ENCODE peak calls at places on chromosomes 11 and 22, in six cellular contexts. O is HCT116, D is H1, B is fibroblast of lung, U is neural progenitor cell, W is OCI-LY7. M is an unnamed sample.

GRCh38 chr11:27694992-27695391 is 5.3 kb downstream of the BDNF start:
- DNase-seq in O (no peak), D (no peak), B (peak), U (peak), W (peak), M (no peak)

GRCh38 chr11:134461621-134462020 is 49.6 kb upstream of the B3GAT1 start:
- DNase-seq in O (no peak), D (no peak), B (no peak), U (no peak), W (no peak), M (no peak)

GRCh38 chr11:107384136-107384535 is 73.5 kb downstream of the CWF19L2 start:
- DNase-seq in O (no peak), D (no peak), B (no peak), U (no peak), W (no peak), M (peak)

GRCh38 chr11:35622070-35622469 is 3.8 kb downstream of the FJX1 start:
- DNase-seq in O (no peak), D (no peak), B (peak), U (peak), W (no peak), M (no peak)

GRCh38 chr11:114440971-114441810 is 1.9 kb downstream of the REXO2 start:
- DNase-seq in O (no peak), D (no peak), B (no peak), U (no peak), W (peak), M (no peak)

GRCh38 chr22:41240377-41241132 is at the start of gene CHADL:
- DNase-seq in O (no peak), D (no peak), B (no peak), U (peak), W (no peak), M (no peak)

GRCh38 chr11:75260396-75260795 is 19.8 kb downstream of the TPBGL start:
- DNase-seq in O (no peak), D (no peak), B (no peak), U (no peak), W (no peak), M (no peak)

GRCh38 chr11:69840371-69841169 is 21.4 kb upstream of the FGF3 start:
- DNase-seq in O (peak), D (peak), B (no peak), U (peak), W (no peak), M (no peak)

GRCh38 chr11:108635106-108635505 is 29.8 kb upstream of the DDX10 start:
- DNase-seq in O (no peak), D (no peak), B (peak), U (no peak), W (no peak), M (peak)

GRCh38 chr22:20937031-20937793 is 20.0 kb downstream of the CRKL start:
- DNase-seq in O (no peak), D (no peak), B (no peak), U (no peak), W (no peak), M (no peak)

GRCh38 chr11:113874096-113874919 is 1.1 kb downstream of the USP28 start:
- DNase-seq in O (no peak), D (no peak), B (peak), U (no peak), W (no peak), M (no peak)

GRCh38 chr11:133824593-133824992 is 20.7 kb downstream of the SPATA19 start:
- DNase-seq in O (no peak), D (peak), B (no peak), U (no peak), W (no peak), M (no peak)

GRCh38 chr11:59556883-59557205 is 45.5 kb downstream of the OR4D9 start:
- DNase-seq in O (no peak), D (no peak), B (peak), U (peak), W (no peak), M (no peak)

GRCh38 chr22:44182591-44183588 is 2.2 kb downstream of the PARVG start:
- DNase-seq in O (no peak), D (no peak), B (no peak), U (no peak), W (peak), M (no peak)

GRCh38 chr11:329886-330253 is 9.2 kb upstream of the IFITM3 start:
- DNase-seq in O (no peak), D (no peak), B (no peak), U (no peak), W (no peak), M (no peak)

GRCh38 chr11:69674267-69674885 is 777 bp downstream of the LTO1 start:
- DNase-seq in O (no peak), D (no peak), B (peak), U (peak), W (peak), M (no peak)

GRCh38 chr22:33515733-33516297 is 404.5 kb downstream of the LARGE1 start:
- DNase-seq in O (no peak), D (no peak), B (no peak), U (no peak), W (no peak), M (no peak)

GRCh38 chr11:63915961-63916836 is 765 bp downstream of the RCOR2 start:
- DNase-seq in O (no peak), D (peak), B (no peak), U (peak), W (peak), M (no peak)

GRCh38 chr11:64744544-64745218 is 739 bp upstream of the RASGRP2 start:
- DNase-seq in O (no peak), D (peak), B (no peak), U (peak), W (no peak), M (no peak)

GRCh38 chr22:23202812-23203451 is 22.6 kb downstream of the BCR start:
- DNase-seq in O (no peak), D (no peak), B (no peak), U (no peak), W (no peak), M (no peak)

GRCh38 chr22:23205330-23205729 is 25.0 kb downstream of the BCR start:
- DNase-seq in O (no peak), D (no peak), B (no peak), U (no peak), W (no peak), M (no peak)

GRCh38 chr22:23203452-23204124 is 23.3 kb downstream of the BCR start:
- DNase-seq in O (no peak), D (no peak), B (no peak), U (no peak), W (no peak), M (no peak)

GRCh38 chr22:23204541-23205157 is 24.3 kb downstream of the BCR start:
- DNase-seq in O (no peak), D (no peak), B (peak), U (no peak), W (no peak), M (no peak)

DNA sequence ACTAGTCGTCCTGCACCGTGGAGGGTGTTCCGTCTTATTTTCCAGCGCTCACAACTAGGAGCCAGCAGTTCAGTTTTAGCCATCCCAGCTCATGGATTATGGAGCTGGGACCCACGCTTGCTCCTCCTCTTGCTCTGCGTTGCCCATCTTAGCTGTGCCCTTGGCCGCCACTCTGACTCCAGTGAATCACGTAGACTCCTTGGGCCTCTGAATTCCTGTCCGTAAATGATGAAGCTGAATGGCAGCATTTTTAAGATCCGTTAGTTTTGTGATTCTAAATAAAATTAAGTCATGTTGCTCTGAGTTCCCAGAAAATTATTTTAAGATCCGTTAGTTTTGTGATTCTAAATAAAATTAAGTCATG is 23.8 kb downstream of the BCR start:
- DNase-seq in O (no peak), D (no peak), B (no peak), U (no peak), W (no peak), M (no peak)
- H3K4me2 ChIP-seq in O (no peak), D (no peak), B (no peak), U (no peak), W (no peak), M (no peak)

GRCh38 chr11:8587915-8588314 is 6.1 kb downstream of the STK33 start:
- DNase-seq in O (no peak), D (no peak), B (no peak), U (no peak), W (no peak), M (no peak)

GRCh38 chr11:8593935-8594909 is at the start of gene STK33:
- DNase-seq in O (peak), D (peak), B (peak), U (peak), W (no peak), M (no peak)

GRCh38 chr11:8597182-8597581 is 3.2 kb upstream of the STK33 start:
- DNase-seq in O (no peak), D (no peak), B (peak), U (no peak), W (no peak), M (peak)

GRCh38 chr11:8596504-8597046 is 2.5 kb upstream of the STK33 start:
- DNase-seq in O (no peak), D (no peak), B (no peak), U (no peak), W (no peak), M (no peak)

DNA sequence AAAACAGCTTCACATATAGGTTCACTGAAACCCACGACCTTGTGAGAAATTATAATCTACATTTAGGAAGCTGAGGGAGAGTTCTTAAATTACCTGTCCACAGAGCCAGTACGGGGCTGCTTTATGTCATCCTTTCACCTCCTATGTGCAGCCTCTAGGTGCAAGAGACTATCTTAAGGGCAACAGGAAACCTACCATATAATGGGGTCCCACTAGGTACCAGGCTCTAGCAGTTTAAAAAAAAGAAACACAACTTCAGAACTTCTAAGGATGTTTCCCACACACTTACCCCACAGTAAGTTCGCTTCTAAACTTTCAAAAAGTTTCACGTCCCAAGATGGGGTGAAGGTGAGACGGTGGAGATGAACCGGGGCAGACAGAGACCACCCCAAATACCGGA is 573 bp downstream of the STK33 start:
- DNase-seq in O (no peak), D (no peak), B (no peak), U (no peak), W (no peak), M (no peak)
- H3K4me2 ChIP-seq in O (peak), D (peak), B (peak), U (peak), W (peak), M (peak)

DNA sequence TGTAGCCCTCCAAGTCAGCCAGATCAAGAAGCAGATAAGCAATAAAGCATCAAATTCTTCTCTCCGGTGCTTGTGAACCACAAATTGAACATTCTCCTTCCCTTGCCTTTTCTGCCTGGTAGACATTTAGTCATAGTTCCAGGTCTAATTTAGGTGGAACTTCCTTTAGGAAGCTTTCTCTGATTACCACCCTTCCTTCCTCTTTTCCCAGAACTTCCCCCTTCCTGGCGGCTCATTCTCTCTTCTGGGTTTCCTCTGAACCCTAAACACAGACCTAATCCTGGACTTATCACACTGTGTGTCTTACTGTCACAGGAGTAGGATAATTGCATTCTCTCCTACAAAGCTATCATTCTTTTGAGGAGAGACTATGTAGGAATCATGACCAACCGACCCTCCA is 61.9 kb downstream of the RCN1 start:
- DNase-seq in O (no peak), D (no peak), B (no peak), U (no peak), W (no peak), M (no peak)
- H3K4me2 ChIP-seq in O (no peak), D (no peak), B (no peak), U (no peak), W (no peak), M (no peak)

DNA sequence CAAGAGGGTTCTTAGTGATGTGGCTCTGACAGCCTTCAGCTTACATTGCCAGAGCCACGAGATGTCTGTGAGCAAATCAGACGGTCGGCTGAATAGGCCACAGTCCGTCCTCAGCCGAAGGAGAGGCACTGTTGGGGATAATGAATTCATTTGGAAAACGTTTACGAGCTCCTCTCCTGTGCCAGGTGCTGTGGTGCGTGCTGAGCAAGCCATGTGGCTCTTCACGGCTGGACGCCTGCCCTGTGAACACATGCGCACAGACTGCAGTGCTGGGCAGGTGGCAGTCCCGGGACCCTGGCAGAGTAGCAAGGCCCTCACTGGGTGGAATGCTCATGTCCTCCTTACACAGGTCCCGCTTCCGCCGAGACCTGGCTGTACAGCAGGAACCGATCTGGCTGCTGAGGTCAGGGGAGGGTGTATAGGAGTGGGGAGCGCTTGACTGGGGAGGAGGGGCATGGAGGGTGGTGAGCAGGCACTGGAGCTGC is 6.8 kb downstream of the TBC1D22A start:
- DNase-seq in O (no peak), D (no peak), B (no peak), U (no peak), W (peak), M (no peak)
- H3K4me2 ChIP-seq in O (no peak), D (no peak), B (no peak), U (no peak), W (peak), M (no peak)

GRCh38 chr11:73983764-73984543 is 1.3 kb upstream of the UCP2 start:
- DNase-seq in O (no peak), D (no peak), B (no peak), U (no peak), W (peak), M (no peak)

GRCh38 chr11:73982595-73982989 is at the start of gene UCP2:
- DNase-seq in O (no peak), D (no peak), B (peak), U (peak), W (peak), M (no peak)

GRCh38 chr11:73980001-73980960 is 2.4 kb downstream of the UCP2 start:
- DNase-seq in O (no peak), D (no peak), B (no peak), U (no peak), W (peak), M (no peak)

GRCh38 chr11:73981051-73981805 is 1.4 kb downstream of the UCP2 start:
- DNase-seq in O (no peak), D (no peak), B (no peak), U (no peak), W (peak), M (no peak)

DNA sequence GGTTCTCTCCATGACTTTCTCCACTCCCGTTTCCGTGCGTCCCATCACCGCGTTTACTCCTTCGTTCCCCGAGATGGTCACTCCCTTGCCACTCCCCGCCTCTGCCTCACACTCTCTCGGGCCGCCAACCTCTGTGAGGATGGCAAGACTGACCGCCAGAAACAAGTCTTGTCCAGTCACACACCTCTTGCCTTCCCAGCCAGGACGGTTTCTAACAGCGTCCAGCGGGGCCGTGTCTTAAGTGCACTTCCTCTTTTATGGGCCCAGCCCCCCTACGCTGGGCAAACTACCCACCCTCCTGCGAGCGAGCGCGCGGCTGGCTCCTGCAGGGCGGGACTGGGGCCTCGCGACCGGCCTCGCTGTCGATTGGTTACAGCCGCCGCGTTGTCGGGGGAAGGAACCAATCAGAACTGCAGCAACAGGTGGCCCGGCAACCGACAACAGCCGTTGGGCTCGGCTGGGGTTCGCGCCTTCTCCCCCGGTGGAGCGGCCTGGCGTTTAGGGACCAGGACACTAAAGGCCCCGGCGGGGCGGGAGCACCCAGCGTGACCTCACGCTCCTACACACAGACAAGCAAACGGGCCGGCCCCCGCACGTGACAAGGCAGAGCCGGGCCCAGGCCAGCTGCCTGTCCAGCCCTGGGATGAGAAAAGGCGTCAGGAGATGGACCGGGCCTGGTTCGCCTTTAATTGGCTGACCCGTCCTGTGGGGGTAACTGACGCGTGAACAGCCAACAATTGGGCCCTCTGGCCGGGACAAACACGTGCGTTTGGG is 534 bp upstream of the UCP2 start:
- DNase-seq in O (peak), D (peak), B (peak), U (peak), W (peak), M (peak)
- H3K4me2 ChIP-seq in O (peak), D (peak), B (peak), U (peak), W (peak), M (peak)

GRCh38 chr11:13278620-13279486 is 1.3 kb downstream of the BMAL1 start:
- DNase-seq in O (no peak), D (peak), B (no peak), U (peak), W (no peak), M (no peak)

GRCh38 chr11:13279487-13279834 is 1.9 kb downstream of the BMAL1 start:
- DNase-seq in O (no peak), D (no peak), B (no peak), U (no peak), W (no peak), M (no peak)

GRCh38 chr11:13280777-13281176 is 3.2 kb downstream of the BMAL1 start:
- DNase-seq in O (no peak), D (no peak), B (no peak), U (no peak), W (no peak), M (no peak)

GRCh38 chr11:13277719-13278619 is at the start of gene BMAL1:
- DNase-seq in O (no peak), D (peak), B (peak), U (peak), W (no peak), M (no peak)

GRCh38 chr11:13280323-13280722 is 2.7 kb downstream of the BMAL1 start:
- DNase-seq in O (no peak), D (no peak), B (no peak), U (no peak), W (no peak), M (no peak)
- H3K4me2 ChIP-seq in O (no peak), D (no peak), B (no peak), U (no peak), W (no peak), M (peak)

M was measured in keratinocyte.